ENCODE peak calls at places on chromosome 4, in ten cellular contexts. One of them, this sample, is unnamed.

GRCh38 chr4:1562371-1562770 is 121.7 kb downstream of the FAM53A start:
- DNase-seq in brain microvascular endothelial cell: no peak
- DNase-seq in stimulated activated CD8-positive, alpha-beta memory T cell treated with anti-CD3 and anti-CD28 coated beads, Interleukin-7, amount 100 ng/mL, for 4 hours: no peak
- DNase-seq in pons: no peak
- DNase-seq in CD8-positive, alpha-beta T cell: no peak
- DNase-seq in GF-D8: no peak
- DNase-seq in left colon: no peak
- DNase-seq in posterior cingulate gyrus: no peak
- DNase-seq in omental fat pad: no peak
- DNase-seq in COR-L47: no peak
- DNase-seq in this sample: no peak

GRCh38 chr4:152089564-152089963 is 328.8 kb upstream of the GATB start:
- DNase-seq in brain microvascular endothelial cell: no peak
- DNase-seq in stimulated activated CD8-positive, alpha-beta memory T cell treated with anti-CD3 and anti-CD28 coated beads, Interleukin-7, amount 100 ng/mL, for 4 hours: no peak
- DNase-seq in pons: no peak
- DNase-seq in CD8-positive, alpha-beta T cell: no peak
- DNase-seq in GF-D8: no peak
- DNase-seq in left colon: no peak
- DNase-seq in posterior cingulate gyrus: no peak
- DNase-seq in omental fat pad: no peak
- DNase-seq in COR-L47: no peak
- DNase-seq in this sample: no peak

GRCh38 chr4:57501715-57502114 is 391.5 kb upstream of the IGFBP7 start:
- DNase-seq in brain microvascular endothelial cell: peak
- DNase-seq in stimulated activated CD8-positive, alpha-beta memory T cell treated with anti-CD3 and anti-CD28 coated beads, Interleukin-7, amount 100 ng/mL, for 4 hours: no peak
- DNase-seq in pons: no peak
- DNase-seq in CD8-positive, alpha-beta T cell: no peak
- DNase-seq in GF-D8: no peak
- DNase-seq in left colon: no peak
- DNase-seq in posterior cingulate gyrus: no peak
- DNase-seq in omental fat pad: no peak
- DNase-seq in COR-L47: no peak
- DNase-seq in this sample: no peak

GRCh38 chr4:88958080-88958479 is 98.9 kb downstream of the FAM13A start:
- DNase-seq in brain microvascular endothelial cell: no peak
- DNase-seq in stimulated activated CD8-positive, alpha-beta memory T cell treated with anti-CD3 and anti-CD28 coated beads, Interleukin-7, amount 100 ng/mL, for 4 hours: no peak
- DNase-seq in pons: no peak
- DNase-seq in CD8-positive, alpha-beta T cell: no peak
- DNase-seq in GF-D8: no peak
- DNase-seq in left colon: no peak
- DNase-seq in posterior cingulate gyrus: peak
- DNase-seq in omental fat pad: no peak
- DNase-seq in COR-L47: no peak
- DNase-seq in this sample: no peak

GRCh38 chr4:151992301-151992700 is 231.5 kb upstream of the GATB start:
- DNase-seq in brain microvascular endothelial cell: no peak
- DNase-seq in stimulated activated CD8-positive, alpha-beta memory T cell treated with anti-CD3 and anti-CD28 coated beads, Interleukin-7, amount 100 ng/mL, for 4 hours: no peak
- DNase-seq in pons: no peak
- DNase-seq in CD8-positive, alpha-beta T cell: no peak
- DNase-seq in GF-D8: no peak
- DNase-seq in left colon: no peak
- DNase-seq in posterior cingulate gyrus: no peak
- DNase-seq in omental fat pad: no peak
- DNase-seq in COR-L47: no peak
- DNase-seq in this sample: no peak

GRCh38 chr4:101471201-101471600 is 123.9 kb upstream of the PPP3CA start:
- DNase-seq in brain microvascular endothelial cell: no peak
- DNase-seq in stimulated activated CD8-positive, alpha-beta memory T cell treated with anti-CD3 and anti-CD28 coated beads, Interleukin-7, amount 100 ng/mL, for 4 hours: no peak
- DNase-seq in pons: no peak
- DNase-seq in CD8-positive, alpha-beta T cell: no peak
- DNase-seq in GF-D8: no peak
- DNase-seq in left colon: no peak
- DNase-seq in posterior cingulate gyrus: no peak
- DNase-seq in omental fat pad: no peak
- DNase-seq in COR-L47: no peak
- DNase-seq in this sample: no peak

GRCh38 chr4:172035573-172035972 is 222.4 kb downstream of the GALNTL6 start:
- DNase-seq in brain microvascular endothelial cell: no peak
- DNase-seq in stimulated activated CD8-positive, alpha-beta memory T cell treated with anti-CD3 and anti-CD28 coated beads, Interleukin-7, amount 100 ng/mL, for 4 hours: no peak
- DNase-seq in pons: no peak
- DNase-seq in CD8-positive, alpha-beta T cell: no peak
- DNase-seq in GF-D8: no peak
- DNase-seq in left colon: no peak
- DNase-seq in posterior cingulate gyrus: no peak
- DNase-seq in omental fat pad: no peak
- DNase-seq in COR-L47: no peak
- DNase-seq in this sample: no peak

GRCh38 chr4:85482000-85482738 is 7.2 kb downstream of the ARHGAP24 start:
- DNase-seq in brain microvascular endothelial cell: no peak
- DNase-seq in stimulated activated CD8-positive, alpha-beta memory T cell treated with anti-CD3 and anti-CD28 coated beads, Interleukin-7, amount 100 ng/mL, for 4 hours: no peak
- DNase-seq in pons: no peak
- DNase-seq in CD8-positive, alpha-beta T cell: no peak
- DNase-seq in GF-D8: no peak
- DNase-seq in left colon: no peak
- DNase-seq in posterior cingulate gyrus: no peak
- DNase-seq in omental fat pad: no peak
- DNase-seq in COR-L47: no peak
- DNase-seq in this sample: no peak

GRCh38 chr4:10715696-10716095 is 31.1 kb upstream of the CLNK start:
- DNase-seq in brain microvascular endothelial cell: no peak
- DNase-seq in stimulated activated CD8-positive, alpha-beta memory T cell treated with anti-CD3 and anti-CD28 coated beads, Interleukin-7, amount 100 ng/mL, for 4 hours: no peak
- DNase-seq in pons: no peak
- DNase-seq in CD8-positive, alpha-beta T cell: no peak
- DNase-seq in GF-D8: no peak
- DNase-seq in left colon: no peak
- DNase-seq in posterior cingulate gyrus: no peak
- DNase-seq in omental fat pad: no peak
- DNase-seq in COR-L47: no peak
- DNase-seq in this sample: no peak

This sample was measured in putamen.